ENCODE peak calls at places on chromosomes 12 and 14, in five cellular contexts. T is HFF-Myc, N is left ventricle myocardium superior, C is anterior cingulate cortex, Z is skeletal muscle cell. V is an unnamed sample.

GRCh38 chr12:40602562-40602961 is 89.7 kb upstream of the CNTN1 start:
- DNase-seq in C (no peak), Z (no peak), N (no peak), T (no peak), V (no peak)

GRCh38 chr14:71498151-71498734 is 434.0 kb upstream of the RGS6 start:
- DNase-seq in N (no peak), C (no peak), T (no peak), Z (peak), V (no peak)

GRCh38 chr12:1668833-1669543 is 21.9 kb upstream of the ADIPOR2 start:
- DNase-seq in N (peak), Z (no peak), C (no peak), T (no peak), V (no peak)

GRCh38 chr12:27343255-27344000 is 10.8 kb downstream of the BMAL2 start:
- DNase-seq in N (no peak), C (no peak), Z (peak), T (peak), V (no peak)

GRCh38 chr12:120262852-120263724 is 2.4 kb downstream of the PXN start:
- DNase-seq in C (no peak), Z (peak), T (no peak), N (peak), V (no peak)

GRCh38 chr12:39161686-39162085 is 256.3 kb upstream of the CPNE8 start:
- DNase-seq in C (no peak), T (no peak), N (no peak), Z (no peak), V (no peak)

GRCh38 chr12:5247144-5247543 is 184.8 kb upstream of the NTF3 start:
- DNase-seq in Z (no peak), N (no peak), C (no peak), T (no peak), V (no peak)

GRCh38 chr14:102922490-102923200 is at the start of gene AMN:
- DNase-seq in C (no peak), N (no peak), Z (no peak), T (no peak), V (no peak)

GRCh38 chr12:50618864-50619609 is 114.3 kb downstream of the DIP2B start:
- DNase-seq in N (no peak), Z (no peak), T (no peak), C (no peak), V (no peak)

GRCh38 chr12:69630191-69630590 is 19.5 kb upstream of the LRRC10 start:
- DNase-seq in Z (no peak), T (no peak), N (no peak), C (no peak), V (no peak)

GRCh38 chr12:2902287-2902880 is 11.7 kb downstream of the TULP3 start:
- DNase-seq in N (no peak), T (no peak), Z (no peak), C (peak), V (no peak)

GRCh38 chr14:69535230-69535848 is 39.3 kb downstream of the CCDC177 start:
- DNase-seq in N (no peak), T (peak), C (peak), Z (no peak), V (peak)

GRCh38 chr14:45664668-45665356 is 411.8 kb upstream of the MIS18BP1 start:
- DNase-seq in T (no peak), C (no peak), N (no peak), Z (no peak), V (no peak)

GRCh38 chr14:100665518-100666032 is 61.1 kb upstream of the DLK1 start:
- DNase-seq in T (no peak), N (peak), Z (no peak), C (peak), V (peak)

GRCh38 chr14:92596328-92596943 is 82.9 kb downstream of the RIN3 start:
- DNase-seq in Z (no peak), N (no peak), T (no peak), C (no peak), V (no peak)

GRCh38 chr14:78022059-78022458 is 148.1 kb upstream of the NRXN3 start:
- DNase-seq in N (peak), Z (no peak), T (peak), C (peak), V (no peak)

GRCh38 chr12:124592050-124592449 is 24.6 kb upstream of the NCOR2 start:
- DNase-seq in Z (no peak), T (no peak), C (no peak), N (no peak), V (no peak)

GRCh38 chr12:64063121-64063520 is 159.0 kb downstream of the KICS2 start:
- DNase-seq in T (no peak), N (no peak), C (no peak), Z (no peak), V (no peak)

GRCh38 chr12:31922341-31923062 is 36.7 kb upstream of the RESF1 start:
- DNase-seq in C (no peak), Z (no peak), N (no peak), T (peak), V (no peak)

GRCh38 chr12:2690348-2691000 is 104.3 kb upstream of the FKBP4 start:
- DNase-seq in C (no peak), Z (no peak), N (no peak), T (no peak), V (no peak)

GRCh38 chr14:60649815-60650381 is 621 bp upstream of the SIX1 start:
- DNase-seq in C (no peak), T (no peak), Z (no peak), N (no peak), V (no peak)

GRCh38 chr14:39005044-39005736 is 97.8 kb downstream of the SEC23A start:
- DNase-seq in C (no peak), Z (no peak), N (peak), T (no peak), V (no peak)